ENCODE peak calls at places on chromosome 17, in eight cellular contexts. K is HuH-7.5; U is AG09319; W is stimulated activated CD4-positive, alpha-beta T cell treated with anti-CD3 and anti-CD28 coated beads, Interleukin-15, amount 100 ng/mL, for 1 hour; R is AML-193; M is lower lobe of right lung; X is nucleus accumbens; C is T1000. D is an unnamed sample.
A peak's percentile ranks its signal among the peaks of the same experiment; 100 is the strongest.

GRCh38 chr17:77404812-77405581 is 264.2 kb downstream of the SEC14L1 start:
- DNase-seq in K (no peak), M (peak; percentile 76), U (no peak), C (no peak), X (no peak), W (peak; percentile 65), R (peak; percentile 87), D (peak; percentile 79)

GRCh38 chr17:78798695-78799559 is 16.9 kb upstream of the CYTH1 start:
- DNase-seq in C (no peak), U (no peak), W (no peak), K (peak; percentile 49), R (peak; percentile 54), X (no peak), M (peak; percentile 45), D (no peak)

GRCh38 chr17:36182176-36183000 is 6.0 kb upstream of the TBC1D3B start:
- DNase-seq in X (no peak), M (no peak), K (no peak), R (no peak), C (no peak), W (no peak), U (no peak), D (no peak)

GRCh38 chr17:81136366-81136765 is 28.9 kb upstream of the PVALEF start:
- DNase-seq in K (no peak), M (no peak), C (no peak), W (no peak), U (no peak), X (no peak), R (no peak), D (no peak)

GRCh38 chr17:7748098-7748775 is 30.7 kb downstream of the DNAH2 start:
- DNase-seq in K (no peak), C (no peak), X (no peak), U (no peak), R (no peak), W (no peak), M (no peak), D (no peak)

GRCh38 chr17:65163990-65164495 is 26.9 kb downstream of the RGS9 start:
- DNase-seq in C (no peak), M (no peak), W (peak; percentile 8), X (no peak), U (no peak), K (no peak), R (no peak), D (peak; percentile 26)

GRCh38 chr17:50593321-50593720 is 32.8 kb downstream of the CACNA1G start:
- DNase-seq in C (no peak), W (no peak), R (no peak), U (no peak), X (no peak), K (no peak), M (peak; percentile 85), D (no peak)

GRCh38 chr17:80996422-80997305 is 5.0 kb downstream of the CHMP6 start:
- DNase-seq in W (no peak), C (no peak), K (no peak), M (peak; percentile 44), X (no peak), U (no peak), R (no peak), D (no peak)

GRCh38 chr17:55466671-55467070 is 44.6 kb downstream of the SMIM36 start:
- DNase-seq in C (no peak), R (no peak), U (no peak), K (no peak), X (no peak), W (no peak), M (no peak), D (no peak)

GRCh38 chr17:27390540-27390939 is 65.7 kb upstream of the KSR1 start:
- DNase-seq in R (no peak), X (no peak), W (no peak), U (no peak), C (no peak), K (no peak), M (no peak), D (no peak)